ENCODE peak calls at places on chromosomes 13 and 19, in nine cellular contexts. E, S, D, B, U, L, G, F and J are unnamed samples.

GRCh38 chr13:73481877-73482445 is 423.2 kb downstream of the KLF5 start:
- DNase-seq in L (no peak), B (no peak), E (no peak), U (no peak), S (no peak), F (no peak), G (no peak), D (no peak), J (no peak)

GRCh38 chr19:48271531-48272151 is 1.8 kb downstream of the ZNF114 start:
- DNase-seq in S (peak), L (peak), F (no peak), U (peak), E (peak), D (peak), G (peak), B (peak), J (peak)

GRCh38 chr19:47247308-47247990 is 8.9 kb upstream of the CCDC9 start:
- DNase-seq in F (peak), S (peak), B (peak), U (peak), E (peak), G (peak), L (peak), D (peak), J (peak)

GRCh38 chr19:13953021-13953531 is 767 bp downstream of the DCAF15 start:
- DNase-seq in S (peak), L (peak), G (no peak), U (no peak), F (no peak), D (no peak), E (peak), B (peak), J (peak)

GRCh38 chr19:13060964-13061927 is 41.4 kb downstream of the LYL1 start:
- DNase-seq in E (peak), G (peak), F (peak), L (peak), U (peak), D (peak), S (peak), B (peak), J (peak)

GRCh38 chr13:50645092-50645491 is 198.4 kb downstream of the DLEU7 start:
- DNase-seq in S (no peak), U (no peak), E (no peak), F (no peak), L (peak), G (no peak), D (no peak), B (no peak), J (no peak)

GRCh38 chr19:58439576-58440554 is at the start of gene ZNF132:
- DNase-seq in F (peak), G (peak), S (peak), E (peak), L (no peak), D (no peak), B (peak), U (peak), J (peak)

GRCh38 chr19:32743447-32743846 is 23.9 kb downstream of the TDRD12 start:
- DNase-seq in D (no peak), U (no peak), E (no peak), S (no peak), L (no peak), G (no peak), B (no peak), F (no peak), J (no peak)

GRCh38 chr19:48424694-48425219 is 21.0 kb upstream of the GRWD1 start:
- DNase-seq in B (no peak), L (peak), E (peak), G (no peak), S (peak), D (no peak), F (no peak), U (no peak), J (peak)

GRCh38 chr13:37485766-37486165 is 112.8 kb downstream of the POSTN start:
- DNase-seq in L (no peak), S (no peak), E (no peak), F (no peak), D (no peak), G (no peak), B (no peak), U (no peak), J (no peak)

GRCh38 chr13:46160474-46161066 is 21.4 kb downstream of the LCP1 start:
- DNase-seq in D (peak), B (no peak), F (no peak), S (peak), L (peak), E (no peak), G (no peak), U (peak), J (no peak)

GRCh38 chr19:8663920-8664670 is 33.7 kb downstream of the NFILZ start:
- DNase-seq in G (no peak), B (no peak), F (peak), E (no peak), S (no peak), U (no peak), D (no peak), L (no peak), J (peak)

GRCh38 chr13:110529522-110530311 is 31.8 kb downstream of the RAB20 start:
- DNase-seq in L (no peak), F (no peak), B (no peak), U (no peak), S (no peak), E (no peak), D (no peak), G (no peak), J (peak)

GRCh38 chr13:58926858-58927257 is 1236.9 kb downstream of the DIAPH3 start:
- DNase-seq in F (no peak), D (no peak), G (no peak), L (no peak), U (no peak), S (no peak), B (no peak), E (no peak), J (no peak)

GRCh38 chr13:100235311-100235901 is 146.5 kb downstream of the PCCA start:
- DNase-seq in U (peak), G (no peak), F (no peak), E (peak), D (peak), B (no peak), S (peak), L (peak), J (no peak)

GRCh38 chr13:53075356-53076041 is 46.9 kb downstream of the OLFM4 start:
- DNase-seq in S (no peak), B (no peak), F (no peak), G (no peak), U (no peak), L (no peak), D (peak), E (no peak), J (no peak)

GRCh38 chr13:35468195-35468594 is 8.3 kb downstream of the MAB21L1 start:
- DNase-seq in B (no peak), E (no peak), F (no peak), G (no peak), L (no peak), S (no peak), U (no peak), D (no peak), J (no peak)

GRCh38 chr13:59690857-59691500 is 472.7 kb downstream of the DIAPH3 start:
- DNase-seq in S (no peak), E (no peak), F (no peak), B (no peak), D (no peak), L (no peak), G (no peak), U (no peak), J (no peak)

GRCh38 chr19:49687566-49688316 is 1.7 kb upstream of the ADM5 start:
- DNase-seq in S (no peak), F (no peak), L (peak), E (no peak), G (no peak), D (no peak), U (no peak), B (no peak), J (no peak)

GRCh38 chr19:19049406-19049805 is 14.4 kb upstream of the SLC25A42 start:
- DNase-seq in L (no peak), G (no peak), F (no peak), B (no peak), E (no peak), S (peak), D (no peak), U (no peak), J (no peak)

GRCh38 chr13:92573467-92574057 is 653.0 kb upstream of the GPC6 start:
- DNase-seq in B (no peak), E (no peak), L (peak), U (no peak), F (no peak), D (peak), S (peak), G (no peak), J (no peak)

GRCh38 chr13:106709509-106709908 is 141.6 kb upstream of the ARGLU1 start:
- DNase-seq in L (no peak), G (no peak), B (peak), U (no peak), F (no peak), E (no peak), S (peak), D (no peak), J (no peak)

GRCh38 chr19:49786432-49786831 is 19.6 kb downstream of the AP2A1 start:
- DNase-seq in E (no peak), S (peak), B (no peak), F (no peak), G (no peak), L (peak), D (peak), U (no peak), J (no peak)

GRCh38 chr19:13102666-13103584 is at the start of gene LYL1:
- DNase-seq in S (no peak), D (peak), F (no peak), G (peak), B (peak), E (no peak), L (no peak), U (no peak), J (peak)

GRCh38 chr13:113159701-113160100 is 1.3 kb downstream of the PROZ start:
- DNase-seq in S (no peak), G (no peak), D (no peak), E (no peak), B (no peak), L (no peak), U (no peak), F (no peak), J (no peak)

GRCh38 chr13:100835695-100836094 is 161.1 kb upstream of the TMTC4 start:
- DNase-seq in G (no peak), F (no peak), U (no peak), L (peak), S (no peak), D (no peak), B (no peak), E (no peak), J (no peak)

GRCh38 chr19:3644351-3645066 is 17.9 kb upstream of the CACTIN start:
- DNase-seq in G (no peak), S (peak), E (no peak), F (no peak), U (no peak), L (no peak), B (no peak), D (no peak), J (no peak)

GRCh38 chr13:111948811-111949210 is 118.1 kb upstream of the SOX1 start:
- DNase-seq in E (no peak), L (no peak), F (no peak), G (no peak), B (no peak), U (no peak), D (no peak), S (no peak), J (no peak)

GRCh38 chr19:48123907-48124675 is 13.5 kb upstream of the PLA2G4C start:
- DNase-seq in F (no peak), D (no peak), B (no peak), G (no peak), U (no peak), E (peak), L (peak), S (no peak), J (no peak)

GRCh38 chr13:40781717-40782116 is 7.7 kb upstream of the SLC25A15 start:
- DNase-seq in S (no peak), L (no peak), B (no peak), D (no peak), F (no peak), U (no peak), E (no peak), G (no peak), J (no peak)

GRCh38 chr19:35045667-35046300 is 4.3 kb downstream of the HPN start:
- DNase-seq in S (peak), G (no peak), U (no peak), L (peak), F (no peak), B (no peak), D (no peak), E (no peak), J (no peak)

GRCh38 chr19:52138614-52139290 is 986 bp downstream of the ZNF616 start:
- DNase-seq in E (peak), F (no peak), D (peak), U (peak), B (peak), G (no peak), S (no peak), L (peak), J (no peak)

GRCh38 chr13:47039106-47039505 is 142.3 kb upstream of the HTR2A start:
- DNase-seq in S (peak), D (no peak), B (no peak), L (peak), U (no peak), F (no peak), E (no peak), G (no peak), J (no peak)

GRCh38 chr13:28321751-28322150 is 173.2 kb downstream of the FLT1 start:
- DNase-seq in B (no peak), D (no peak), E (no peak), L (no peak), S (no peak), F (no peak), G (no peak), U (no peak), J (no peak)

GRCh38 chr13:39394811-39395685 is 207.9 kb downstream of the LHFPL6 start:
- DNase-seq in E (no peak), G (no peak), S (no peak), L (no peak), B (no peak), F (no peak), D (peak), U (no peak), J (peak)

GRCh38 chr13:39397221-39397620 is 205.8 kb downstream of the LHFPL6 start:
- DNase-seq in E (no peak), B (no peak), U (no peak), D (no peak), L (no peak), F (no peak), G (no peak), S (no peak), J (no peak)

GRCh38 chr13:39401756-39402155 is 201.2 kb downstream of the LHFPL6 start:
- DNase-seq in B (no peak), E (no peak), G (no peak), F (no peak), U (no peak), L (no peak), D (no peak), S (no peak), J (no peak)

GRCh38 chr13:39401091-39401647 is 201.8 kb downstream of the LHFPL6 start:
- DNase-seq in D (no peak), E (no peak), G (no peak), S (no peak), L (no peak), B (no peak), F (no peak), U (no peak), J (no peak)

DNA sequence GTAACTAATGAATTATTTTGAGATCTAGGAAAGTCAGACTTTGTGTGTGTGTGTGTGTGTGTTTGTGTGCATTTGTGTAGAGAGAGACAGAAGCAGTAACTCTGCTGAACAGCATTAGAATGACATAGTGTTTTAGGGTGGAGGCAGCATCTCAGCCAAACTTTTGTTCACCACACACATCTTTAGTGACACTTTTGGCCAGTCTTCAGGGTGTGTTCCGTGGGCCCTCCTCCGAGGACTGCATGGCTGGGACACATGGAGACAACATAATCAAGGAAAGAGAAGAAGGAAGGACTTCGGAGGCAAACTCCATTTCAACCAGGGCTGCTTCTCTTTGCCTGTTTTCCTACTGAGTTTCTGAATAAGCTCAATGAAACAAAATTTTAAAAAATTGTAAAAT is 205.1 kb downstream of the LHFPL6 start:
- DNase-seq in B (peak), E (no peak), D (no peak), G (no peak), S (peak), U (no peak), L (no peak), F (no peak), J (no peak)
- H3K27ac ChIP-seq in B (peak), E (no peak), D (no peak), G (no peak), S (no peak), U (no peak), L (no peak), F (no peak), J (peak)

DNA sequence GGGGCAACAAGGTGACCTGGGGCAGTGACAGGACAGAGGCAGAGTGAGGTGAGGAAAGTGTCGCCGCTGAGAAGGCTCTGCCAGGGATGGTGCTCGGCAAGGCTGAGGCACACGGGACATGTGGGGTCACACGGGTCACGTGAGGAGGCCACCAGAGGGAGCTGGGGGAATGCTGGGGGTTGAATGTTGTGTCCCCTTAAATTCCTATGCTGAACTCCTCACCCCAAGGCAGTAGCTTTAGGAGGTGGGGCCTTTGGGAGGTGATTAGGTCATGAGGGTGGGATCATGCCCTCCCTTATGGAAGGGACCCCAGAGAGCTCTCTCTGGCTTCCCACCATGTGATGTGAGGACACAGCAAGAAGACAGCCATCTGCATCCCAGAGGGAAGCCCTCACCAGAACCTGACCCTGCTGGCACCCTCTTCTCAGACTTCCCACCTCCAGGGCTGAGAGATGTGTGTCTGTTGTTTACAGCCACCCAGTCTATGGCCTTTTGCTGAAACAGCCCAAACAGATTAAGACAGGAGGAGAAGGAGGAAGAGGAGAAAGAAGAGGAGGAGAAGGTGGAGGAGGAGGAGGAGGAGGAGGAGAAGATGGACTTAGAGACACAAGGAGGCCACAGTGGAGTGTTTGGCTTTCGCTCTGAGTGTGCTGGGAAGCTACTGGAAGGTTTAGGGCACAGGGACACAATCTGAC is 35.4 kb downstream of the RFX2 start:
- DNase-seq in U (no peak), F (no peak), L (no peak), B (no peak), G (no peak), E (no peak), D (no peak), S (no peak), J (no peak)
- H3K27ac ChIP-seq in U (no peak), F (no peak), L (no peak), B (no peak), G (peak), E (no peak), D (no peak), S (no peak), J (peak)

GRCh38 chr19:18007939-18008673 is at the start of gene ARRDC2:
- DNase-seq in D (peak), E (peak), G (peak), F (peak), U (peak), S (peak), B (peak), L (peak), J (peak)

GRCh38 chr19:18007605-18007938 is 398 bp upstream of the ARRDC2 start:
- DNase-seq in S (no peak), F (no peak), D (no peak), E (no peak), L (no peak), U (no peak), B (no peak), G (no peak), J (no peak)

GRCh38 chr19:18010149-18010548 is 2.2 kb downstream of the ARRDC2 start:
- DNase-seq in E (no peak), U (no peak), S (no peak), B (no peak), G (no peak), L (no peak), F (no peak), D (no peak), J (no peak)

GRCh38 chr19:18008814-18009213 is 844 bp downstream of the ARRDC2 start:
- DNase-seq in L (no peak), E (no peak), B (no peak), D (no peak), F (no peak), U (no peak), G (no peak), S (no peak), J (no peak)

GRCh38 chr19:18009412-18010066 is 1.6 kb downstream of the ARRDC2 start:
- DNase-seq in D (no peak), E (no peak), U (no peak), G (no peak), F (no peak), L (peak), S (no peak), B (no peak), J (no peak)
- H3K27ac ChIP-seq in D (no peak), E (no peak), U (no peak), G (peak), F (no peak), L (peak), S (no peak), B (peak), J (no peak)

DNA sequence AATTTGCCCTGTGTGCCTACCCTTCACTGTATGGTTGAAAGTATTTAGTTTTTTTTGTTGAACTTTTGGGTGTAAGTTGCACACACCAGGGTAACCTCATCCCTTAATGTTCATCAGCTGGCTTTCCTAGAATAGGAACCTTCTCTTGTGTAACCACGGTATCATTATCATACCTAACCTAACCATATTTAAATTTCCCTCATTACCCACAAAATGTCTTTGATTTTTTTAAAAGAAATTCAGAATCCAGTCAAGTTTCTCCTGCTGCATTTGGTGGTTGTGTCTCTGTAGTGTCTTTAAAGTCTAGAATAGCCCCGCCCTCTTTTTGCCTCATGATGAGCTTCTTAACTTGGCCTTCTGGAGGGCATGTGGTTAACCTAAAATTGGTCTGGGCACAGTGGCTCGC is 80.3 kb downstream of the RYR1 start:
- DNase-seq in D (no peak), F (no peak), U (no peak), L (no peak), G (no peak), B (no peak), E (no peak), S (no peak), J (no peak)
- H3K27ac ChIP-seq in D (no peak), F (no peak), U (no peak), L (no peak), G (no peak), B (no peak), E (no peak), S (no peak), J (no peak)